ENCODE peak calls at places on chromosome 22, in nine cellular contexts. F is upper lobe of right lung; S is CD4-positive, alpha-beta T cell; V is RWPE2; P is HepG2; X is Panc1; J is right cardiac atrium; Z is PC-3; U is psoas muscle. R is an unnamed sample. For H3K9me3, the result is how much of the 10 kb centered on the place peaks cover.

GRCh38 chr22:17172172-17172833 is 13.2 kb upstream of the HDHD5 start:
- ATAC-seq in Z (no peak), U (peak), X (no peak), J (peak), V (no peak), P (no peak), F (peak), S (no peak), R (no peak)

GRCh38 chr22:38973289-38974169 is 8.6 kb upstream of the APOBEC3B start:
- ATAC-seq in J (no peak), Z (peak), U (peak), X (peak), V (no peak), P (peak), S (peak), F (peak), R (no peak)

GRCh38 chr22:27626675-27627443 is 174.7 kb downstream of the MN1 start:
- ATAC-seq in P (peak), Z (no peak), X (no peak), F (no peak), U (no peak), S (no peak), J (no peak), V (no peak), R (no peak)

GRCh38 chr22:41446057-41446501 is 522 bp downstream of the TOB2 start:
- ATAC-seq in S (no peak), Z (no peak), V (no peak), P (no peak), X (no peak), F (no peak), U (no peak), J (no peak), R (no peak)

GRCh38 chr22:41893591-41894375 is 21.1 kb downstream of the SHISA8 start:
- ATAC-seq in V (no peak), Z (no peak), F (no peak), J (peak), U (no peak), S (no peak), P (no peak), X (no peak), R (no peak)

GRCh38 chr22:38754247-38755154 is 1.3 kb downstream of the SUN2 start:
- ATAC-seq in U (peak), V (peak), F (peak), Z (peak), X (no peak), J (peak), P (peak), S (no peak), R (peak)

GRCh38 chr22:20587206-20587958 is 80.0 kb downstream of the MED15 start:
- ATAC-seq in P (no peak), J (no peak), Z (no peak), X (no peak), F (no peak), S (peak), U (no peak), V (no peak), R (no peak)

GRCh38 chr22:50473855-50474671 is 772 bp downstream of the SBF1 start:
- ATAC-seq in P (peak), V (peak), U (peak), J (peak), S (no peak), Z (peak), F (peak), X (peak), R (peak)

GRCh38 chr22:30025187-30025586 is 55.1 kb upstream of the HORMAD2 start:
- ATAC-seq in X (no peak), P (no peak), U (no peak), V (no peak), Z (no peak), F (peak), J (no peak), S (no peak), R (no peak)

GRCh38 chr22:41910599-41911291 is 4.1 kb downstream of the SHISA8 start:
- ATAC-seq in U (peak), P (peak), X (peak), J (peak), V (peak), F (peak), Z (peak), S (peak), R (peak)

GRCh38 chr22:24521791-24522245 is 26.7 kb downstream of the UPB1 start:
- ATAC-seq in J (peak), Z (peak), U (peak), V (peak), P (peak), F (peak), S (peak), X (peak), R (no peak)

GRCh38 chr22:19896665-19897355 is 42.1 kb upstream of the GNB1L start:
- ATAC-seq in F (no peak), P (no peak), V (no peak), Z (no peak), J (no peak), U (no peak), X (no peak), S (peak), R (no peak)

GRCh38 chr22:48546653-48547424 is 1280.8 kb downstream of the BRD1 start:
- ATAC-seq in U (no peak), F (no peak), X (no peak), S (no peak), J (no peak), Z (no peak), V (no peak), P (no peak), R (no peak)
- H3K9me3 ChIP-seq in U (under half), F (under half), X (under half), S (under half), J (under half), Z (under half), V (under half), P (under half), R (under half)

DNA sequence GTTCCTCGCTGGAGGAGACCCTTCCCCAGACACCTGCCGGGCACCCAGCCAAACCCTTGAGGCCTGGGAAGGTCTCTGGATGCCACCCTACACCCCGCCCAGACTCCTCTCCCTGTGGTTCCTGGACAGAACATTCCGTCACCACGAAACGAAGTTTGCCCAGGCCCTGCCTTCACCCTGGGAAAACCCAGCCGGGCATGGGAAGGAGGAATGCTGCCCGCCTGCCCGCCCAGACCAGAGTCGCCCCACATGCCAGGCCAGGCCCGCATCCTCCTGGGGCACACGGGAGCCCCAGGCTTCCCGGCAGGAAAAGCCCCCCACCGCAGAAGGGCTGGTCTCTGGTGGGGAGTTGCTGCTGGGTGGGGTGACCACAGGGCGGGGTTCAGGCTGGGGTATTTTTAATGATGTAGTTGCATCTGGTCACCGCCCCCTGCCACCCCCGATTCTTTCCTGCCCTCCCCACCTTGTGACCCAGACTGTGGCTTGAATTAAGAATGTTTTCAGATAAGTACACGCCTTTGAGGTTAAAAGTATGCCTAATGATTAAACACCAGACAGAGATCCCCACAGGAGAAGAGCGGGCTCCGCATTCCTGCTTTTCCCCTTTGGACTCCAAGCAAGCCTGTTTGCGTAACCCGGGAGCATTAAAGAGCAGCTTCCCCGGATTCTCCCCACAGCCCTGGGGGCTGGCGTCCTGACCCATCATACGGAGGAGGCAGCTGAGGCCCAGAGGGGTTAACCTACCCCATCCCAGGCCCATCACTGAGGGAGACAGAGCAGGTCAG is 44.6 kb upstream of the PPARA start:
- ATAC-seq in Z (no peak), F (peak), X (no peak), V (peak), U (peak), S (no peak), P (peak), J (no peak), R (peak)
- H3K27ac ChIP-seq in Z (no peak), F (peak), X (peak), V (peak), U (peak), S (no peak), P (peak), J (peak), R (peak)

GRCh38 chr22:47331750-47332149 is 569.3 kb downstream of the TBC1D22A start:
- ATAC-seq in F (no peak), V (no peak), Z (no peak), X (no peak), S (no peak), J (no peak), P (no peak), U (no peak), R (no peak)
- H3K9me3 ChIP-seq in F (under half), V (under half), Z (under half), X (under half), S (under half), J (under half), P (under half), U (under half), R (under half)

GRCh38 chr22:45407793-45408192 is 5.6 kb downstream of the SMC1B start:
- ATAC-seq in Z (no peak), V (no peak), U (no peak), F (no peak), X (no peak), S (no peak), P (no peak), J (no peak), R (no peak)

GRCh38 chr22:45418056-45418769 is 4.7 kb downstream of the RIBC2 start:
- ATAC-seq in X (no peak), P (no peak), J (no peak), Z (no peak), V (no peak), U (no peak), F (no peak), S (no peak), R (no peak)

GRCh38 chr22:45418770-45419138 is 5.3 kb downstream of the RIBC2 start:
- ATAC-seq in Z (no peak), X (no peak), S (no peak), P (no peak), V (no peak), F (no peak), J (no peak), U (no peak), R (no peak)

GRCh38 chr22:45413013-45413367 is 409 bp downstream of the SMC1B start:
- ATAC-seq in J (peak), U (peak), S (no peak), X (no peak), F (peak), Z (no peak), P (no peak), V (no peak), R (no peak)

GRCh38 chr22:45413368-45414211 is at the start of the genes RIBC2 and SMC1B:
- ATAC-seq in Z (peak), S (peak), V (peak), P (peak), X (peak), F (peak), J (peak), U (peak), R (peak)
- H3K27ac ChIP-seq in Z (peak), S (peak), V (no peak), P (no peak), X (peak), F (peak), J (no peak), U (no peak), R (peak)

GRCh38 chr22:47550524-47551437 is 788.3 kb downstream of the TBC1D22A start:
- ATAC-seq in X (no peak), U (no peak), S (no peak), F (no peak), P (no peak), V (no peak), J (no peak), Z (no peak), R (no peak)
- H3K9me3 ChIP-seq in X (under half), U (under half), S (under half), F (under half), P (under half), V (under half), J (under half), Z (under half), R (under half)